ENCODE peak calls at places on chromosomes 12 and 14, in seven cellular contexts. J is activated naive CD8-positive, alpha-beta T cell treated with anti-CD3 and anti-CD28 coated beads, Interleukin-2, amount 50 U/mL, for 24 hours; S is LoVo; K is midbrain; C is uterus; L is CD8-positive, alpha-beta T cell; X is HCEC 1CT. I is an unnamed sample.

GRCh38 chr14:51082394-51082793 is 12.5 kb downstream of the TRIM9 start:
- DNase-seq in C (no peak), L (no peak), K (no peak), J (no peak), S (no peak), X (peak), I (no peak)

GRCh38 chr14:39247256-39247655 is 13.5 kb downstream of the MIA2 start:
- DNase-seq in C (no peak), K (no peak), J (no peak), S (no peak), X (peak), L (no peak), I (no peak)

GRCh38 chr12:99959549-99960170 is 25.1 kb downstream of the ANKS1B start:
- DNase-seq in J (no peak), C (no peak), L (no peak), X (peak), S (no peak), K (no peak), I (no peak)

GRCh38 chr12:131011165-131012079 is 57.7 kb downstream of the ADGRD1 start:
- DNase-seq in J (no peak), K (no peak), C (peak), X (no peak), L (no peak), S (no peak), I (no peak)

GRCh38 chr14:105420141-105420975 is 731 bp downstream of the MTA1 start:
- DNase-seq in L (no peak), X (no peak), J (no peak), S (no peak), C (no peak), K (no peak), I (no peak)

GRCh38 chr12:48788852-48789775 is at the start of gene ADCY6:
- DNase-seq in C (peak), L (no peak), K (peak), X (peak), S (peak), J (no peak), I (peak)

GRCh38 chr14:97267509-97267908 is 470.3 kb downstream of the VRK1 start:
- DNase-seq in J (no peak), L (no peak), X (no peak), S (no peak), K (no peak), C (no peak), I (no peak)

GRCh38 chr12:108839011-108839889 is 18.1 kb downstream of the SSH1 start:
- DNase-seq in X (no peak), J (no peak), L (no peak), K (no peak), S (no peak), C (peak), I (peak)

GRCh38 chr14:80055912-80056801 is 155.1 kb downstream of the DIO2 start:
- DNase-seq in C (peak), J (no peak), K (peak), S (peak), L (no peak), X (peak), I (no peak)

GRCh38 chr12:89707992-89708792 is 446 bp downstream of the ATP2B1 start:
- DNase-seq in C (peak), J (peak), L (peak), S (no peak), K (no peak), X (peak), I (peak)

GRCh38 chr12:58981961-58982360 is 61.7 kb upstream of the LRIG3 start:
- DNase-seq in X (no peak), K (no peak), L (no peak), J (no peak), C (no peak), S (no peak), I (no peak)

GRCh38 chr12:118035194-118036041 is 18.9 kb downstream of the RFC5 start:
- DNase-seq in K (no peak), S (no peak), C (no peak), J (peak), L (no peak), X (peak), I (no peak)

GRCh38 chr14:105397350-105397931 is 897 bp upstream of the TEX22 start:
- DNase-seq in K (no peak), X (no peak), S (no peak), C (no peak), J (no peak), L (no peak), I (no peak)

GRCh38 chr12:65496617-65497016 is 218.1 kb downstream of the MSRB3 start:
- DNase-seq in X (peak), C (no peak), J (no peak), L (no peak), K (no peak), S (no peak), I (no peak)

GRCh38 chr12:75834591-75834990 is 197.0 kb downstream of the PHLDA1 start:
- DNase-seq in X (no peak), C (no peak), L (no peak), S (no peak), K (no peak), J (no peak), I (no peak)

GRCh38 chr14:36485773-36486172 is 34.3 kb downstream of the NKX2-1 start:
- DNase-seq in C (no peak), S (no peak), J (no peak), X (no peak), K (no peak), L (no peak), I (no peak)

GRCh38 chr12:1591029-1591428 is 3.4 kb downstream of the FBXL14 start:
- DNase-seq in L (no peak), X (peak), K (no peak), J (no peak), C (no peak), S (no peak), I (no peak)